ENCODE peak calls at places on chromosomes 12 and 14, in ten cellular contexts. C is spleen, K is SK-N-MC, H is HCT116, U is upper lobe of left lung, T is breast epithelium, F is transverse colon, I is stomach, N is prostate gland, D is GM12891. Z is an unnamed sample.

GRCh38 chr12:38886931-38887330 is 18.5 kb downstream of the CPNE8 start:
- DNase-seq in K (no peak), H (no peak), C (no peak), N (no peak), F (no peak), U (no peak), D (no peak), T (no peak), I (no peak), Z (no peak)

GRCh38 chr14:72451081-72451972 is 442.6 kb downstream of the DPF3 start:
- DNase-seq in C (no peak), H (no peak), F (peak; percentile 17), U (no peak), T (no peak), D (no peak), I (no peak), K (peak; percentile 78), N (no peak), Z (no peak)

GRCh38 chr14:78637903-78638302 is 467.7 kb downstream of the NRXN3 start:
- DNase-seq in N (no peak), C (no peak), K (no peak), I (no peak), D (no peak), F (no peak), H (no peak), U (no peak), T (no peak), Z (no peak)

GRCh38 chr14:94771906-94772468 is 2.1 kb upstream of the GSC start:
- DNase-seq in D (no peak), I (no peak), K (no peak), F (no peak), U (no peak), C (peak; percentile 35), N (no peak), T (no peak), H (no peak), Z (no peak)

GRCh38 chr14:22977684-22978486 is 4.5 kb downstream of the AJUBA start:
- DNase-seq in K (no peak), T (peak; percentile 63), N (peak; percentile 34), H (no peak), I (peak; percentile 69), U (peak; percentile 85), C (no peak), F (peak; percentile 52), D (no peak), Z (peak; percentile 63)

GRCh38 chr12:1912580-1913376 is 5.7 kb downstream of the CACNA2D4 start:
- DNase-seq in H (no peak), K (no peak), C (peak; percentile 48), D (no peak), T (peak; percentile 46), I (peak; percentile 24), N (no peak), F (no peak), U (no peak), Z (peak; percentile 68)

GRCh38 chr12:124686885-124687694 is 119.7 kb upstream of the NCOR2 start:
- DNase-seq in N (no peak), D (no peak), I (no peak), T (no peak), K (no peak), H (no peak), U (no peak), F (no peak), C (no peak), Z (no peak)

GRCh38 chr14:84237881-84238280 is 1292.1 kb upstream of the FLRT2 start:
- DNase-seq in C (no peak), K (no peak), H (no peak), I (no peak), U (no peak), D (no peak), N (no peak), F (no peak), T (no peak), Z (no peak)

GRCh38 chr14:38721822-38722431 is 381.1 kb downstream of the SEC23A start:
- DNase-seq in U (peak; percentile 41), T (peak; percentile 63), K (peak; percentile 22), F (peak; percentile 79), C (no peak), D (peak; percentile 14), H (peak; percentile 40), I (peak; percentile 65), N (peak; percentile 48), Z (no peak)

GRCh38 chr12:46456356-46457334 is 84.1 kb upstream of the SLC38A2 start:
- DNase-seq in T (no peak), H (no peak), I (no peak), U (no peak), D (no peak), N (no peak), C (no peak), K (no peak), F (no peak), Z (no peak)

GRCh38 chr12:42571327-42572009 is 18.1 kb downstream of the PRICKLE1 start:
- DNase-seq in T (no peak), D (no peak), H (no peak), K (no peak), I (no peak), F (no peak), N (no peak), C (no peak), U (no peak), Z (no peak)

GRCh38 chr12:93944196-93944595 is 204.2 kb upstream of the PLXNC1 start:
- DNase-seq in K (no peak), U (no peak), F (no peak), C (no peak), H (no peak), N (no peak), I (no peak), D (no peak), T (no peak), Z (no peak)

GRCh38 chr12:64912501-64912900 is 88.1 kb downstream of the TBC1D30 start:
- DNase-seq in I (no peak), D (no peak), C (no peak), F (no peak), U (no peak), H (no peak), K (no peak), N (no peak), T (no peak), Z (no peak)

GRCh38 chr12:2431810-2432209 is 363.0 kb upstream of the FKBP4 start:
- DNase-seq in C (no peak), T (no peak), U (no peak), F (peak; percentile 29), K (no peak), I (no peak), H (no peak), D (no peak), N (no peak), Z (no peak)

GRCh38 chr12:55720894-55721444 is 776 bp downstream of the RDH5 start:
- DNase-seq in I (peak; percentile 85), F (peak; percentile 77), U (peak; percentile 79), D (no peak), T (no peak), N (peak; percentile 59), H (peak; percentile 66), K (no peak), C (peak; percentile 76), Z (peak; percentile 83)
- TF ChIP-seq POLR2AphosphoS5 in I (no peak), F (peak; percentile 46), U (peak; percentile 35), D (no peak), T (no peak), N (peak; percentile 34), H (peak; percentile 37), K (peak; percentile 36), C (no peak), Z (peak; percentile 14)

GRCh38 chr12:112430929-112431328 is 12.2 kb downstream of the PTPN11 start:
- DNase-seq in N (no peak), C (no peak), U (no peak), I (no peak), K (no peak), D (no peak), H (no peak), T (no peak), F (no peak), Z (no peak)

GRCh38 chr12:112433551-112433950 is 14.8 kb downstream of the PTPN11 start:
- DNase-seq in C (no peak), U (no peak), H (no peak), I (no peak), N (no peak), F (no peak), T (no peak), K (no peak), D (no peak), Z (no peak)

GRCh38 chr12:112427760-112428159 is 9.0 kb downstream of the PTPN11 start:
- DNase-seq in N (no peak), C (no peak), D (no peak), I (no peak), F (no peak), U (no peak), H (no peak), T (no peak), K (no peak), Z (no peak)

DNA sequence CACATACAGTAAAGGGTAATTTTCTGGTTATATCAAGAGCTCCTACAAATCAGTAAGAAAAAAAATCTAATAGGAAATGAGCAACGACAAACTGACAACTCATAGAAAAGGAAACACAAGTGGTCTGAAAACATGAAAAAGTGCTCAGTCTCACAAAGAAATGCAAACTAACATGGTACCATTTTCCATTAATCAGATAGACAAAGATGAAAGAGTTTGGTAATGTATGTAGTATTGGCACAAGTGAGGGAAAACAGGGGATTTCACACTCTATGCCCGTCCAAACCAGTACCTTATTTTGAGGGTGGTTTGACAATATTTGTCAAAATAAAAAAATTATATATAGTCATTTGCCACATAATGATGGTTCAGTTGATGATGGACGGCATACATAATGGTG is 13.2 kb downstream of the PTPN11 start:
- DNase-seq in I (no peak), D (no peak), U (no peak), T (no peak), F (no peak), K (no peak), H (no peak), C (no peak), N (no peak), Z (no peak)
- TF ChIP-seq POLR2AphosphoS5 in I (no peak), D (no peak), U (no peak), T (no peak), F (no peak), K (no peak), H (no peak), C (no peak), N (no peak), Z (no peak)

DNA sequence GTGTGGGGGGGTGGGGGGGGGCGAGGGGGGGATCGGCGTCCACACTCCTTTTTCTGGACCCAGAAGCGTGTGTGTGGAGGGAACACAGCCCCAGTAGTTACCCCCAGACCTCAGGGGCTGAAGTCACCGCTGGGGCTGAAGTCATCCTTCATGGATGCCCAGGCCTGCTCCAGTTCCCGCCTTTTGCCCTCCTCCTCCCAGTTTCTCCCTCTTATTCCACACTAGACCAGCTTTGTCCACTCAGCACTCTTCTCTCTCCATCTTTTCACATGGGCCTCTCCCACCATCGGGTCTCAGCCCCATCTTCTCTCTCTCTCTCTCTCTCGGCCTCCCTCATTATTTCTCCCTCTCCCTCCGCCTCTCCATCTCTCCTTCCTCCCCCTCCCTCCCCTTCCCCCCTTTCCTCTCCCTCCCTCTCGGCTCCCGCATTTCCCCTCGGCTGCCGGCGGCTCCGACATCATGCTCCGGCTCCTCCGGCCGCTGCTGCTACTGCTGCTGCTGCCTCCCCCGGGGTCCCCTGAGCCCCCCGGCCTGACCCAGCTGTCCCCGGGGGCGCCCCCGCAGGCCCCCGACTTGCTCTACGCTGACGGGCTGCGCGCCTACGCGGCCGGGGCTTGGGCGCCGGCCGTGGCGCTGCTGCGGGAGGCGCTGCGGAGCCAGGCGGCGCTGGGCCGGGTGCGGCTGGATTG is at the start of gene P3H3:
- DNase-seq in H (no peak), F (no peak), I (no peak), D (no peak), K (no peak), C (no peak), N (peak; percentile 33), T (no peak), U (no peak), Z (peak; percentile 69)
- TF ChIP-seq POLR2AphosphoS5 in H (no peak), F (no peak), I (no peak), D (no peak), K (no peak), C (no peak), N (no peak), T (no peak), U (no peak), Z (no peak)

GRCh38 chr12:108338915-108339657 is at the start of gene CMKLR1:
- DNase-seq in K (no peak), F (peak; percentile 32), U (peak; percentile 33), T (no peak), N (no peak), C (peak; percentile 80), I (no peak), H (no peak), D (no peak), Z (no peak)
- TF ChIP-seq POLR2AphosphoS5 in K (no peak), F (no peak), U (no peak), T (no peak), N (no peak), C (peak; percentile 65), I (no peak), H (no peak), D (no peak), Z (no peak)